ENCODE peak calls at places on chromosomes 12 and 14, in seven cellular contexts. A is mucosa of descending colon, B is IMR-90, L is AG04449, Z is A549, H is fibroblast of lung, J is PC-9. M is an unnamed sample.

GRCh38 chr14:56963381-56963780 is 153.1 kb upstream of the OTX2 start:
- DNase-seq in B (no peak), L (no peak), Z (no peak), A (no peak), H (no peak), J (no peak), M (no peak)

GRCh38 chr12:1093166-1093751 is 102.2 kb downstream of the ERC1 start:
- DNase-seq in L (no peak), J (peak; percentile 47), Z (peak; percentile 20), A (no peak), B (peak; percentile 67), H (peak; percentile 79), M (peak; percentile 24)

GRCh38 chr12:2284857-2285256 is 232.1 kb downstream of the CACNA1C start:
- DNase-seq in L (no peak), B (peak; percentile 73), H (peak; percentile 77), A (peak; percentile 89), J (no peak), Z (peak; percentile 47), M (no peak)

GRCh38 chr14:38121280-38121679 is 86.4 kb upstream of the SSTR1 start:
- DNase-seq in Z (no peak), J (no peak), H (peak; percentile 13), A (no peak), B (no peak), L (no peak), M (no peak)

GRCh38 chr14:74583689-74584434 is 28.2 kb downstream of the LTBP2 start:
- DNase-seq in L (peak; percentile 56), A (no peak), H (no peak), J (peak; percentile 96), Z (peak; percentile 84), B (peak; percentile 92), M (no peak)

GRCh38 chr14:53715390-53715730 is 241.3 kb downstream of the BMP4 start:
- DNase-seq in B (peak; percentile 28), Z (peak; percentile 10), A (no peak), H (peak; percentile 62), L (no peak), J (peak; percentile 68), M (peak; percentile 14)

GRCh38 chr12:105365231-105365630 is 34.7 kb downstream of the C12orf75 start:
- DNase-seq in H (no peak), J (no peak), L (no peak), B (no peak), Z (no peak), A (no peak), M (no peak)

GRCh38 chr12:2489266-2489665 is 305.5 kb upstream of the FKBP4 start:
- DNase-seq in J (no peak), Z (no peak), A (no peak), B (no peak), L (no peak), H (no peak), M (no peak)

GRCh38 chr12:15356831-15357456 is 34.6 kb downstream of the PTPRO start:
- DNase-seq in L (no peak), J (no peak), B (no peak), H (no peak), Z (no peak), A (no peak), M (no peak)

GRCh38 chr14:37198273-37198598 is 499 bp downstream of the MIPOL1 start:
- DNase-seq in B (no peak), L (no peak), A (no peak), J (peak; percentile 32), Z (no peak), H (no peak), M (no peak)

GRCh38 chr14:34362625-34363251 is 99.3 kb downstream of the SPTSSA start:
- DNase-seq in J (no peak), A (no peak), L (no peak), H (no peak), B (no peak), Z (no peak), M (no peak)

GRCh38 chr12:31369712-31370521 is 44.0 kb upstream of the SINHCAF start:
- DNase-seq in J (peak; percentile 84), Z (no peak), A (no peak), B (peak; percentile 51), H (peak; percentile 69), L (peak; percentile 5), M (no peak)

GRCh38 chr12:123071401-123072304 is 79.2 kb downstream of the PITPNM2 start:
- DNase-seq in H (peak; percentile 33), Z (no peak), B (no peak), A (no peak), L (no peak), J (no peak), M (no peak)

GRCh38 chr14:39055786-39056474 is 47.1 kb downstream of the SEC23A start:
- DNase-seq in L (no peak), B (no peak), Z (no peak), A (no peak), J (no peak), H (peak; percentile 9), M (no peak)

GRCh38 chr14:96783306-96784224 is 13.6 kb upstream of the VRK1 start:
- DNase-seq in H (no peak), A (no peak), J (peak; percentile 86), Z (no peak), B (no peak), L (no peak), M (no peak)

GRCh38 chr12:113071427-113072112 is 15.0 kb downstream of the DTX1 start:
- DNase-seq in L (no peak), A (no peak), J (no peak), Z (no peak), H (no peak), B (no peak), M (no peak)

GRCh38 chr12:89470741-89471504 is 53.7 kb downstream of the GALNT4 start:
- DNase-seq in A (no peak), B (peak; percentile 68), J (no peak), Z (peak; percentile 20), H (peak; percentile 77), L (no peak), M (no peak)

GRCh38 chr12:127431177-127431576 is 835.8 kb upstream of the TMEM132C start:
- DNase-seq in L (no peak), H (no peak), B (no peak), J (no peak), A (no peak), Z (no peak), M (no peak)

GRCh38 chr14:99312106-99312505 is 40.1 kb upstream of the BCL11B start:
- DNase-seq in L (no peak), Z (no peak), A (no peak), H (no peak), J (no peak), B (no peak), M (no peak)

GRCh38 chr14:87491816-87492215 is 501.2 kb downstream of the GALC start:
- DNase-seq in B (no peak), A (no peak), H (no peak), Z (no peak), L (no peak), J (peak; percentile 50), M (no peak)

GRCh38 chr14:87494010-87494409 is 499.0 kb downstream of the GALC start:
- DNase-seq in J (no peak), H (no peak), L (no peak), B (no peak), A (no peak), Z (no peak), M (no peak)

GRCh38 chr14:87492556-87492955 is 500.4 kb downstream of the GALC start:
- DNase-seq in H (no peak), L (no peak), A (no peak), B (no peak), J (no peak), Z (no peak), M (no peak)

DNA sequence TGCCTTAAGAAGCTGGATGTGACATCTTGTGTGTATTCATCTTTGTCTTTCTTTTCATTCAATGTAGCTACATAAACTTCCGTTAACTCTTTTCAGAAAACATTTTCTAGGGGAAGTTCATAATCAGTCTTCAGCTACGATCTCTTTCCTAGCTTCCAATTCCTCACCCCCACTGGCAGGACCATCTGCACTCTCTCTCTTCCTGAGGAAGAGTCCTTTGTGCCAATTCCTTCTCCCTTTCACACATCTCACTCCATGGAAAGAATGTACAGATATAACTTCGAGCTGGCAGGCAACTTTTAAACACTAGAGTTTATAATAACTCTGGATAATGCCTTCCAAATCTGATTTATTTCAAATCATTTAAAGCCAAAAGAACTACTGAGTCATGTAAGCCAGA is 495.7 kb downstream of the GALC start:
- DNase-seq in H (no peak), J (no peak), B (no peak), L (no peak), A (no peak), Z (no peak), M (no peak)
- TF ChIP-seq CTCF in H (no peak), J (no peak), B (no peak), L (no peak), A (no peak), Z (no peak), M (no peak)

GRCh38 chr12:124684971-124685688 is 117.7 kb upstream of the NCOR2 start:
- DNase-seq in A (no peak), H (peak; percentile 85), Z (peak; percentile 43), B (peak; percentile 69), J (no peak), L (no peak), M (no peak)
- H3K4me3 ChIP-seq in A (no peak overlapping the region), H (no peak overlapping the region), Z (no peak overlapping the region), B (peak overlapping the region; percentile 17), J (no peak overlapping the region), L (peak overlapping the region; percentile 50), M (peak overlapping the region; percentile 29)

DNA sequence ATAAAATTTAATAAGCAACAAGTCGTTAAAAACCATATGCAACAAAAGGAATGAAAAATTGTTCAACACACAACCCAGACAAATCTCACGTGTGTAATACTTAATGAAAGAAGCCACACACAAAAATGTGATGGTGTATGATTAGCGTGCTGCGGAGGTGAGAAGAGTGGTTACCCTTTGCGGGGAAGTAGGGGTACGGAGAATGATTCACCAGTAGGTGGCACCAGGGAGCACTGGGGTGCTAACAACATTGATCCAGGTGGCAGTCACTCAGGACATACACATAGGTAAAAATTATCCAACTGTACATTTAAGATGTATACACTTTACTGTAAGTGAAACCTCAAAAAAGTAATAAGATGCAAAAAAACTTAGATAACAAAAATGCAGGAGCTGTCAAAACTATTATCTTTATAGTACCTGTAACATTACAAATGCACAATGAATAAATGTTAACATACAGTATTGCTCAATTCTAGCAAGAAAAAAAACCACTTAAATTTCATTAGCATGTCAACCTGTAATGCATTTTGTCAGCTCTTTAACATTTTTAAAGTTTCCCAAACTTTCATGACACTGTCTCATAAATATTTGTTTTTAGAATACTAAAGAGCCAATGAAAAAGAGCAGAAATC is 46.8 kb downstream of the TMCC3 start:
- DNase-seq in B (no peak), H (no peak), Z (peak; percentile 50), J (no peak), L (no peak), A (peak; percentile 67), M (no peak)
- TF ChIP-seq CTCF in B (peak; percentile 48), H (peak; percentile 68), Z (peak; percentile 80), J (peak; percentile 75), L (peak; percentile 57), A (peak; percentile 63), M (peak; percentile 71)

DNA sequence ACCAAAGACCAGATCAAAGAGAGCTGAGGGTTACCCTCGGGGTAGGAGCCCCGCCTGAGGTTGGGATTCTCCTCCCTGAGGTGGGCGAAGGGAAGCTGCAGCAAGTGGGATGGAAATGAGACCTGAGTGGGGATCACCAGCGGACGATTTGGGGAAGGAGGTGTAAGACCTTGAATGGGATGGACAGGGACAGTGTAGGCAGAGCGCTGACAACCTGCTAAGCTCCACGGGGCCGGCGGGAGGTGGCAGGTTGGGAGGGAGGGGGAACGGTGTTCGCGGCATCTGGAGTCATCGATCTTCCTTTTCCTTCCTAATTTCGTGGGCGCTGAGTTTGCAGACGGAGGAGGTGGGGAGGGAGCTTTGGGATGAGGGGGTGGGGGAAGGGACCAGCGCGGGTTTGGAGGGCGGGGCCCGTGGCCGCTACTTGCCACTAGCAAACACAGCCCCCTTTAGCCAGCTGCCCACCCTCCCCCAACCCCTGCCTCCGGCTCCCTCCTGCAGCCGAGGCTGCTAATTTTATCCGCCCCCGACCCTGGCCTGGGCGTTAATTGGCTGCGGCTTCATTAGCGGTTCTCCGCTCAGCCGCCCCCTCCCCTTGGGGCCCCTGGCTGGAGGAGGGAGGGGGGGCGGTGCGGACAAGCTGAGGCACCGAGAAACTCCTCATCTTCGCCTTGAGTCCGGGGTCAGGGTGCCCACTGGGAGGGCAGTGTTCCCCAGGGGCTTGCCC is 2.8 kb upstream of the SHMT2 start:
- DNase-seq in Z (no peak), B (no peak), H (no peak), L (no peak), J (no peak), A (no peak), M (no peak)
- H3K4me3 ChIP-seq in Z (no peak overlapping the region), B (no peak overlapping the region), H (no peak overlapping the region), L (no peak overlapping the region), J (no peak overlapping the region), A (no peak overlapping the region), M (no peak overlapping the region)

M was measured in AG09309.